ENCODE peak calls at places on chromosomes 7 and 10, in five cellular contexts. P is astrocyte of the cerebellum; W is Peyer's patch; S is stimulated activated CD8-positive, alpha-beta memory T cell treated with anti-CD3 and anti-CD28 coated beads, Interleukin-12 subunit alpha, Interleukin-12 subunit beta, amount 100 ng/mL, for 1 hour; X is kidney tubule cell. Q is an unnamed sample.

GRCh38 chr7:158114056-158114850 is 473.4 kb downstream of the PTPRN2 start:
- DNase-seq in P (no peak), S (no peak), W (no peak), X (no peak), Q (no peak)

GRCh38 chr10:15391491-15391890 is 20.4 kb upstream of the FAM171A1 start:
- DNase-seq in P (no peak), S (no peak), W (no peak), X (no peak), Q (no peak)

GRCh38 chr10:82866424-82867020 is 991.5 kb downstream of the NRG3 start:
- DNase-seq in W (no peak), P (no peak), S (no peak), X (peak), Q (no peak)

GRCh38 chr10:115829501-115830215 is 443.3 kb downstream of the GFRA1 start:
- DNase-seq in W (no peak), X (peak), S (no peak), P (peak), Q (peak)

GRCh38 chr7:117133125-117133524 is 179.8 kb downstream of the ST7 start:
- DNase-seq in X (no peak), W (no peak), S (no peak), P (no peak), Q (no peak)

GRCh38 chr7:7181519-7182155 is 707 bp upstream of the C1GALT1 start:
- DNase-seq in W (peak), X (peak), S (peak), P (no peak), Q (peak)

GRCh38 chr10:99880071-99880835 is 97.8 kb downstream of the ABCC2 start:
- DNase-seq in W (no peak), X (no peak), P (no peak), S (no peak), Q (no peak)

GRCh38 chr10:66637273-66638036 is 288.4 kb upstream of the LRRTM3 start:
- DNase-seq in X (peak), S (no peak), P (no peak), W (no peak), Q (no peak)

GRCh38 chr7:26451997-26452396 is 160.3 kb downstream of the SNX10 start:
- DNase-seq in S (no peak), W (no peak), X (peak), P (no peak), Q (no peak)

Q was measured in bronchial epithelial cell.